ENCODE peak calls at places on chromosomes 6 and 20, in five cellular contexts. Q is IMR-90, D is aorta, L is upper lobe of left lung, T is fibroblast of lung. W is an unnamed sample.

GRCh38 chr6:39934060-39934757 is at the start of gene MOCS1:
- DNase-seq in Q (peak; percentile 47), D (peak; percentile 96), L (peak; percentile 94), T (peak; percentile 75), W (peak; percentile 91)

GRCh38 chr6:80233955-80234354 is 127.5 kb downstream of the BCKDHB start:
- DNase-seq in Q (no peak), D (no peak), L (no peak), T (no peak), W (no peak)

GRCh38 chr6:30163090-30163917 is at the start of gene TRIM15:
- DNase-seq in Q (no peak), D (no peak), L (no peak), T (no peak), W (no peak)

GRCh38 chr6:6105472-6106036 is 98.8 kb upstream of the NRN1 start:
- DNase-seq in Q (no peak), D (no peak), L (no peak), T (no peak), W (no peak)

GRCh38 chr6:167077241-167077932 is 45.5 kb upstream of the CCR6 start:
- DNase-seq in Q (no peak), D (no peak), L (no peak), T (no peak), W (no peak)

GRCh38 chr6:69584913-69585729 is 211.7 kb downstream of the LMBRD1 start:
- DNase-seq in Q (no peak), D (no peak), L (no peak), T (no peak), W (no peak)

GRCh38 chr6:113631616-113632015 is 225.5 kb upstream of the MARCKS start:
- DNase-seq in Q (no peak), D (no peak), L (no peak), T (no peak), W (no peak)

GRCh38 chr20:62501801-62502495 is 26.2 kb upstream of the GATA5 start:
- DNase-seq in Q (peak; percentile 63), D (no peak), L (no peak), T (peak; percentile 9), W (no peak)

GRCh38 chr6:144283781-144284473 is 1.2 kb upstream of the UTRN start:
- DNase-seq in Q (peak; percentile 44), D (no peak), L (no peak), T (peak; percentile 57), W (no peak)

GRCh38 chr6:100466410-100467143 is 1.9 kb upstream of the SIM1 start:
- DNase-seq in Q (no peak), D (no peak), L (no peak), T (no peak), W (no peak)

GRCh38 chr6:1970151-1970561 is 275.2 kb downstream of the GMDS start:
- DNase-seq in Q (peak; percentile 44), D (no peak), L (peak; percentile 16), T (peak; percentile 54), W (no peak)

GRCh38 chr20:59690101-59690500 is 85.8 kb downstream of the PHACTR3 start:
- DNase-seq in Q (no peak), D (no peak), L (no peak), T (no peak), W (no peak)

GRCh38 chr6:161031721-161032495 is 40.3 kb downstream of the MAP3K4 start:
- DNase-seq in Q (peak; percentile 68), D (no peak), L (no peak), T (peak; percentile 65), W (no peak)

GRCh38 chr6:138948780-138949179 is 39.3 kb downstream of the REPS1 start:
- DNase-seq in Q (no peak), D (no peak), L (no peak), T (no peak), W (no peak)

GRCh38 chr6:33856655-33857054 is 52.9 kb upstream of the MLN start:
- DNase-seq in Q (no peak), D (no peak), L (no peak), T (no peak), W (no peak)

GRCh38 chr20:56689852-56690485 is 60.9 kb downstream of the TFAP2C start:
- DNase-seq in Q (no peak), D (no peak), L (no peak), T (no peak), W (no peak)

GRCh38 chr6:90107721-90108364 is 188.8 kb downstream of the BACH2 start:
- DNase-seq in Q (no peak), D (no peak), L (no peak), T (no peak), W (no peak)

GRCh38 chr6:44696099-44696498 is 308.6 kb downstream of the CDC5L start:
- DNase-seq in Q (peak; percentile 6), D (no peak), L (no peak), T (peak; percentile 6), W (no peak)

DNA sequence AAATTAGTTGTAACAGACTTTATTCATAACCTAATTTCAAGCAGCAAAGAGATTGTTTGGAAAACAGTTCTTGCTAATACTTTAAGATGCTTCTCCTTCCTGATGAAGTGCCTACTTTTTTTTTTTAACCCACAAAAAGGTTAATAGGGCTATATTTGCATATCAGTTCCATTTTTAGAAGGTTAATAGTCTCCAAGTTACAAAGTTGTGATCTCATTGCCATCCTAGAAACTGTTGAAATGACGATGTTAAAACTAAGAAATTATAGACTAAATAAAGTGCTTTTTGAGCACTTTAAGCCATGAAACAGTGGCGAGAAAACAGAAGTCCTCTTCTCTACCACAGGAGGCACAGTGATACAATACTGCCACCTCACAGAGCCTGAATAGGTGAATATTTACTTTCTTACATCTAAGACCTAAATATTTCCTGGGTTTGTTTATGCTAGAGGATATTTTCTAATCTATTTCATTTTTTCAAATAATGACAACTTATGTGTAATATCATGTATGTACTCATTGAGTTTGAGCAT is 5.3 kb downstream of the RNF144B start:
- DNase-seq in Q (no peak), D (no peak), L (no peak), T (no peak), W (no peak)
- H3K4me1 ChIP-seq in Q (peaks cover 9% of the 10 kb centered on the region), D (no peaks in the 10 kb centered on the region), L (peaks cover 31% of the 10 kb centered on the region), T (peaks cover 14% of the 10 kb centered on the region), W (peaks cover 6% of the 10 kb centered on the region)

DNA sequence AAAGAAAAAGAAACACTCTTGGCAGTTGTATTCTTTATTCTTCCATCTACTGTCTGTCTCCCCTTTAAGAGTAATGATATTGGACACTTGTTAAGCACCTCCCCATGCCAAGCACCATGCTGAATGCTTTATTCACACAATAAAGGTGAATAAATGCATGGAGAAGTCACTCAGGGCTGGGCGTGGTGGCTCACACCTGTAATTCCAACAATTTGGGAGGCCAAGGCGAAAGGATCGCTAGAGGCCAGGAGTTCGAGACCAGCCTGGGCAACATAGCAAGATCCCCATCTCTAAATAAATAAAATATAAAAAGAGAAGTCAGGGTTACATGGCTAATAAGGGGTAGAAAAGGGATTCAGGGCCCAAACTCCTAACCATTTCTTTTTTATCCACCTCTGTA is 32.1 kb downstream of the CEP250 start:
- DNase-seq in Q (no peak), D (no peak), L (no peak), T (no peak), W (no peak)
- H3K4me1 ChIP-seq in Q (no peaks in the 10 kb centered on the region), D (no peaks in the 10 kb centered on the region), L (no peaks in the 10 kb centered on the region), T (no peaks in the 10 kb centered on the region), W (no peaks in the 10 kb centered on the region)

DNA sequence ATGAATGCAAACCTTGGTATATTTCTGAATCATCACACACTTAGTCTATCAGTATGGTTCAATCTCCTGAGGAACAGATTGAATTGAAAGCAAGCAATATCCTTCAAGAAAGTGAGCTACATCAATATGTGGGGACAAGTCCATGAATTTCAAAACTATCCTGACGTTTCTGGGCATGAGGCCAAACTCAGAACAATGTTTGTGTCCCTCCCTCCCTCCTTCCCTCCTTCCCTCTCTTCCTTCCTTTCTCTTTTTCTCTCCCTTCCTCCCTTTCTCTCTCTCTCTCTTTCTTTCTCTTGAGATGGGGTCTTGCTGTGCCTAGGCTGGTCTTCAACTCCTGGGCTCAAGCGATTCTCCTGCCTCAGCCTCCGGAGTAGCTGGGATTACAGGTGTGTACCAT is 27.9 kb upstream of the SYNCRIP start:
- DNase-seq in Q (peak; percentile 55), D (no peak), L (no peak), T (peak; percentile 78), W (no peak)
- H3K4me1 ChIP-seq in Q (peaks cover 5% of the 10 kb centered on the region), D (peaks cover 7% of the 10 kb centered on the region), L (peaks cover 12% of the 10 kb centered on the region), T (peaks cover 3% of the 10 kb centered on the region), W (no peaks in the 10 kb centered on the region)

GRCh38 chr20:1938464-1939269 is 43.5 kb downstream of the SIRPA start:
- DNase-seq in Q (no peak), D (no peak), L (no peak), T (no peak), W (no peak)

GRCh38 chr20:1940581-1940980 is 45.4 kb downstream of the SIRPA start:
- DNase-seq in Q (no peak), D (no peak), L (no peak), T (no peak), W (no peak)

GRCh38 chr20:1937316-1937976 is 42.2 kb downstream of the SIRPA start:
- DNase-seq in Q (no peak), D (no peak), L (peak; percentile 62), T (no peak), W (no peak)

GRCh38 chr20:1941226-1941625 is 46.0 kb downstream of the SIRPA start:
- DNase-seq in Q (peak; percentile 30), D (no peak), L (no peak), T (no peak), W (peak; percentile 76)

DNA sequence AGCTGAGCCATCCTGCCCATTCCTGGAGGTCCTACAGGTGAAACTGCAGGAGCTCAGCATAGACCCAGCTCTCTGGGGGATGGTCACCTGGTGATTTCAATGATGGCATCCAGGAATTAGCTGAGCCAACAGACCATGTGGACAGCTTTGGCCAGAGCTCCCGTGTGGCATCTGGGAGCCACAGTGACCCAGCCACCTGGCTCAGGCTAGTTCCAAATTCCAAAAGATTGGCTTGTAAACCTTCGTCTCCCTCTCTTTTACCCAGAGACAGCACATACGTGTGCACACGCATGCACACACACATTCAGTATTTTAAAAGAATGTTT is 44.0 kb downstream of the SIRPA start:
- DNase-seq in Q (no peak), D (no peak), L (no peak), T (no peak), W (no peak)
- H3K4me1 ChIP-seq in Q (peaks cover 10% of the 10 kb centered on the region), D (no peaks in the 10 kb centered on the region), L (peaks cover 8% of the 10 kb centered on the region), T (peaks cover 2% of the 10 kb centered on the region), W (peaks cover 18% of the 10 kb centered on the region)

GRCh38 chr6:105641507-105641906 is 238.6 kb upstream of the PREP start:
- DNase-seq in Q (no peak), D (no peak), L (no peak), T (no peak), W (no peak)
- H3K4me1 ChIP-seq in Q (no peaks in the 10 kb centered on the region), D (no peaks in the 10 kb centered on the region), L (no peaks in the 10 kb centered on the region), T (no peaks in the 10 kb centered on the region), W (no peaks in the 10 kb centered on the region)

GRCh38 chr20:34525342-34525708 is 9.1 kb downstream of the DYNLRB1 start:
- DNase-seq in Q (no peak), D (no peak), L (no peak), T (no peak), W (no peak)

GRCh38 chr20:34525709-34526416 is 9.6 kb downstream of the DYNLRB1 start:
- DNase-seq in Q (peak; percentile 100), D (peak; percentile 90), L (no peak), T (peak; percentile 98), W (peak; percentile 82)

GRCh38 chr20:34524426-34524825 is 8.2 kb downstream of the DYNLRB1 start:
- DNase-seq in Q (no peak), D (no peak), L (no peak), T (no peak), W (no peak)

GRCh38 chr20:34527016-34527415 is 10.8 kb downstream of the DYNLRB1 start:
- DNase-seq in Q (no peak), D (no peak), L (no peak), T (no peak), W (no peak)

DNA sequence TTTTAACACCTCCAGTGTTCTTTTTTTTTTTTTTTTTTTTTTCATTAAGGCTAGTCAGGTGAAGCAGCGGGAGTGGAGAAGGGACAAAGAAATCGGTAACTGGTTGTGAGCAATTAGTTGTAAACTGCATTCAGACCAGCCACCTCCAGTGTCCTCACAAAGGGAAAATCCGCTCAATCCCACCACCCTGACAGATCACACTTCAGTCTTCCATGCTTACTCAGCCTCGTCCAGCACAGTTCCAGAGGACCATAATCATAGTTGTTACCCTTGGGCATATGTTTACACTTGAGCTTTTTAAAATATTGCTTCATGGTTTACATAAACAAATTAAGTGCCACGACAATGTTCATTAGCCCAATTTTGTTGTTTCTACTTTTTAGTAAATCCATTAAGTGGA is 10.2 kb downstream of the DYNLRB1 start:
- DNase-seq in Q (peak; percentile 33), D (no peak), L (no peak), T (peak; percentile 17), W (no peak)
- H3K4me1 ChIP-seq in Q (peaks cover 46% of the 10 kb centered on the region), D (peaks cover 1% of the 10 kb centered on the region), L (peaks cover 55% of the 10 kb centered on the region), T (peaks cover 40% of the 10 kb centered on the region), W (peaks cover 6% of the 10 kb centered on the region)

W was measured in right cardiac atrium.